ENCODE peak calls at places on chromosomes 13 and 19, in seven cellular contexts. Z is putamen; U is H9; C is WTC11; I is amygdala; S is natural killer cell treated with Interleukin-12 subunit alpha and Interleukin-12 subunit beta and Interleukin-15 and Interleukin-18, amount 100 ng/mL, for 72 hours; O is head of caudate nucleus. V is an unnamed sample.

GRCh38 chr13:43268632-43269031 is 245.2 kb downstream of the DNAJC15 start:
- DNase-seq in Z (no peak), U (no peak), C (no peak), I (no peak), S (no peak), O (no peak), V (no peak)

GRCh38 chr13:35927554-35927953 is 203.6 kb downstream of the DCLK1 start:
- DNase-seq in Z (no peak), U (no peak), C (no peak), I (no peak), S (no peak), O (no peak), V (no peak)

GRCh38 chr13:41405367-41405766 is 52.0 kb upstream of the RGCC start:
- DNase-seq in Z (no peak), U (no peak), C (no peak), I (no peak), S (no peak), O (no peak), V (no peak)

GRCh38 chr19:12880551-12881171 is 588 bp downstream of the DNASE2 start:
- DNase-seq in Z (no peak), U (peak; percentile 53), C (peak; percentile 56), I (no peak), S (no peak), O (no peak), V (no peak)

GRCh38 chr13:48333976-48334375 is 30.4 kb downstream of the RB1 start:
- DNase-seq in Z (no peak), U (no peak), C (no peak), I (no peak), S (no peak), O (no peak), V (no peak)

GRCh38 chr13:99565478-99566124 is 64.3 kb downstream of the TM9SF2 start:
- DNase-seq in Z (no peak), U (peak; percentile 59), C (peak; percentile 40), I (no peak), S (no peak), O (no peak), V (no peak)

GRCh38 chr13:91017031-91017668 is 330.3 kb upstream of the MIR17HG start:
- DNase-seq in Z (peak; percentile 23), U (peak; percentile 62), C (peak; percentile 63), I (no peak), S (no peak), O (peak; percentile 50), V (no peak)

GRCh38 chr13:38086721-38087120 is 217.1 kb upstream of the TRPC4 start:
- DNase-seq in Z (no peak), U (no peak), C (no peak), I (no peak), S (no peak), O (no peak), V (no peak)

GRCh38 chr13:50576156-50576555 is 267.3 kb downstream of the DLEU7 start:
- DNase-seq in Z (no peak), U (no peak), C (no peak), I (no peak), S (no peak), O (no peak), V (no peak)

GRCh38 chr13:43545317-43545874 is 241.4 kb downstream of the ENOX1 start:
- DNase-seq in Z (no peak), U (no peak), C (no peak), I (no peak), S (no peak), O (no peak), V (no peak)

GRCh38 chr13:25738342-25738771 is 313.5 kb downstream of the SHISA2 start:
- DNase-seq in Z (no peak), U (no peak), C (no peak), I (no peak), S (no peak), O (no peak), V (no peak)

GRCh38 chr13:30410705-30411125 is 11.6 kb upstream of the UBE2L5 start:
- DNase-seq in Z (no peak), U (no peak), C (no peak), I (no peak), S (no peak), O (no peak), V (no peak)

GRCh38 chr13:64675256-64675892 is 2554.8 kb downstream of the PCDH9 start:
- DNase-seq in Z (no peak), U (no peak), C (no peak), I (no peak), S (no peak), O (no peak), V (peak; percentile 39)

GRCh38 chr19:6708346-6708745 is 12.1 kb downstream of the C3 start:
- DNase-seq in Z (no peak), U (no peak), C (no peak), I (no peak), S (peak; percentile 2), O (no peak), V (no peak)

GRCh38 chr19:1474011-1474764 is 4.8 kb downstream of the C19orf25 start:
- DNase-seq in Z (peak; percentile 69), U (no peak), C (peak; percentile 11), I (peak; percentile 39), S (no peak), O (peak; percentile 69), V (no peak)

GRCh38 chr19:58554494-58555368 is at the start of gene CHMP2A:
- DNase-seq in Z (peak; percentile 96), U (peak; percentile 99), C (peak; percentile 99), I (no peak), S (peak; percentile 99), O (peak; percentile 99), V (peak; percentile 72)

GRCh38 chr13:20383058-20383457 is 142.6 kb downstream of the CRYL1 start:
- DNase-seq in Z (no peak), U (no peak), C (no peak), I (no peak), S (no peak), O (no peak), V (no peak)

GRCh38 chr13:95624020-95624419 is 20.5 kb downstream of the DZIP1 start:
- DNase-seq in Z (peak; percentile 18), U (peak; percentile 36), C (peak; percentile 14), I (no peak), S (no peak), O (peak; percentile 18), V (no peak)

GRCh38 chr13:49265822-49266221 is 18.1 kb downstream of the CDADC1 start:
- DNase-seq in Z (no peak), U (no peak), C (no peak), I (no peak), S (no peak), O (no peak), V (peak; percentile 11)

GRCh38 chr19:50417850-50418185 is 920 bp upstream of the SPIB start:
- DNase-seq in Z (no peak), U (no peak), C (no peak), I (no peak), S (peak; percentile 58), O (no peak), V (no peak)

GRCh38 chr19:45179063-45179847 is 671 bp downstream of the BLOC1S3 start:
- DNase-seq in Z (no peak), U (no peak), C (no peak), I (no peak), S (no peak), O (no peak), V (no peak)

GRCh38 chr13:91572439-91572838 is 174.0 kb downstream of the GPC5 start:
- DNase-seq in Z (no peak), U (no peak), C (no peak), I (no peak), S (no peak), O (peak; percentile 4), V (no peak)

GRCh38 chr13:98325724-98326123 is 148.7 kb upstream of the RNF113B start:
- DNase-seq in Z (no peak), U (peak; percentile 12), C (no peak), I (no peak), S (no peak), O (no peak), V (no peak)

GRCh38 chr19:15021286-15022007 is 27.8 kb upstream of the CASP14 start:
- DNase-seq in Z (no peak), U (no peak), C (no peak), I (no peak), S (no peak), O (no peak), V (no peak)

GRCh38 chr19:49590971-49591730 is at the start of gene PRR12:
- DNase-seq in Z (peak; percentile 80), U (peak; percentile 81), C (peak; percentile 52), I (peak; percentile 88), S (peak; percentile 85), O (peak; percentile 62), V (no peak)

GRCh38 chr19:10580979-10581631 is 6.0 kb downstream of the AP1M2 start:
- DNase-seq in Z (peak; percentile 87), U (peak; percentile 89), C (peak; percentile 94), I (peak; percentile 71), S (peak; percentile 91), O (peak; percentile 91), V (peak; percentile 46)

GRCh38 chr13:100209857-100210580 is 121.1 kb downstream of the PCCA start:
- DNase-seq in Z (no peak), U (no peak), C (no peak), I (no peak), S (no peak), O (no peak), V (peak; percentile 50)

GRCh38 chr19:16649734-16650133 is 10.2 kb downstream of the SMIM7 start:
- DNase-seq in Z (no peak), U (no peak), C (no peak), I (no peak), S (no peak), O (no peak), V (no peak)

GRCh38 chr19:17681505-17682125 is 6.5 kb downstream of the UNC13A start:
- DNase-seq in Z (no peak), U (peak; percentile 61), C (peak; percentile 78), I (no peak), S (peak; percentile 57), O (no peak), V (no peak)

GRCh38 chr13:97999653-98000052 is 46.2 kb downstream of the IPO5 start:
- DNase-seq in Z (no peak), U (no peak), C (no peak), I (no peak), S (no peak), O (no peak), V (no peak)